ENCODE peak calls at places on chromosomes 6 and 20, in eight cellular contexts. V, I, O, J, H, K, L and U are unnamed samples.

GRCh38 chr20:12566596-12566995 is 442.2 kb upstream of the SPTLC3 start:
- DNase-seq in H (no peak), K (no peak), I (no peak), V (no peak), L (no peak), O (no peak), J (no peak), U (no peak)

GRCh38 chr6:32868257-32868788 is 14.3 kb downstream of the PSMB9 start:
- DNase-seq in V (peak; percentile 84), O (peak; percentile 83), J (peak; percentile 81), K (peak; percentile 65), L (peak; percentile 88), I (no peak), H (peak; percentile 85), U (peak; percentile 83)

GRCh38 chr6:168089186-168090063 is 10.4 kb upstream of the FRMD1 start:
- DNase-seq in L (no peak), O (no peak), J (no peak), K (no peak), V (no peak), H (no peak), I (no peak), U (no peak)

GRCh38 chr20:9185511-9185910 is 116.6 kb downstream of the PLCB4 start:
- DNase-seq in J (no peak), I (peak; percentile 16), O (peak; percentile 42), L (no peak), K (no peak), V (no peak), H (no peak), U (peak; percentile 6)

GRCh38 chr6:160979063-160979708 is 12.4 kb upstream of the MAP3K4 start:
- DNase-seq in V (no peak), K (no peak), H (no peak), O (no peak), L (no peak), I (peak; percentile 64), J (no peak), U (peak; percentile 23)

GRCh38 chr6:36717871-36718540 is 20.4 kb downstream of the RAB44 start:
- DNase-seq in O (no peak), I (no peak), J (no peak), H (no peak), V (no peak), K (peak; percentile 31), L (no peak), U (no peak)

GRCh38 chr6:143337201-143337949 is 113.1 kb downstream of the ADAT2 start:
- DNase-seq in L (peak; percentile 60), K (no peak), V (peak; percentile 93), I (no peak), O (peak; percentile 31), H (peak; percentile 70), J (no peak), U (peak; percentile 23)

GRCh38 chr6:8664700-8665099 is 229.4 kb upstream of the SLC35B3 start:
- DNase-seq in K (no peak), H (no peak), O (no peak), V (no peak), L (no peak), I (no peak), J (no peak), U (no peak)

GRCh38 chr20:50379049-50379990 is 130.9 kb upstream of the PTPN1 start:
- DNase-seq in L (no peak), H (no peak), V (no peak), K (no peak), J (peak; percentile 96), O (peak; percentile 78), I (peak; percentile 46), U (peak; percentile 97)

GRCh38 chr20:20972490-20972889 is 133.7 kb downstream of the LINC00237 start:
- DNase-seq in O (no peak), K (no peak), V (no peak), J (no peak), L (no peak), I (no peak), H (no peak), U (no peak)

GRCh38 chr20:32336918-32337347 is 21.2 kb upstream of the ASXL1 start:
- DNase-seq in V (peak; percentile 75), L (peak; percentile 66), I (no peak), J (no peak), O (peak; percentile 44), K (no peak), H (peak; percentile 43), U (peak; percentile 59)

GRCh38 chr20:4805663-4806449 is 84.1 kb downstream of the PRND start:
- DNase-seq in O (no peak), H (no peak), J (no peak), V (no peak), K (no peak), I (no peak), L (no peak), U (no peak)

GRCh38 chr20:41268402-41268801 is 49.1 kb downstream of the ZHX3 start:
- DNase-seq in I (no peak), L (no peak), V (no peak), O (no peak), J (no peak), K (no peak), H (no peak), U (no peak)

GRCh38 chr6:135568366-135568765 is 70.8 kb upstream of the AHI1 start:
- DNase-seq in O (peak; percentile 93), J (no peak), I (peak; percentile 66), L (peak; percentile 64), K (no peak), V (no peak), H (no peak), U (peak; percentile 90)

GRCh38 chr6:13373488-13373886 is 45.1 kb upstream of the TBC1D7 start:
- DNase-seq in O (peak; percentile 67), J (no peak), I (no peak), V (no peak), K (no peak), L (no peak), H (no peak), U (peak; percentile 48)

GRCh38 chr6:36769161-36769675 is 70.0 kb downstream of the CPNE5 start:
- DNase-seq in I (no peak), O (no peak), H (peak; percentile 34), V (no peak), J (no peak), L (no peak), K (no peak), U (no peak)

GRCh38 chr6:168041928-168042327 is 37.1 kb downstream of the FRMD1 start:
- DNase-seq in V (no peak), O (no peak), H (no peak), J (peak; percentile 5), I (no peak), K (peak; percentile 28), L (no peak), U (no peak)

GRCh38 chr6:101605874-101606273 is 212.4 kb downstream of the GRIK2 start:
- DNase-seq in L (peak; percentile 10), J (no peak), K (no peak), H (no peak), O (no peak), I (no peak), V (no peak), U (no peak)

GRCh38 chr20:57124800-57125399 is 141.5 kb downstream of the BMP7 start:
- DNase-seq in H (no peak), K (no peak), O (no peak), L (peak; percentile 42), I (no peak), V (no peak), J (no peak), U (no peak)

DNA sequence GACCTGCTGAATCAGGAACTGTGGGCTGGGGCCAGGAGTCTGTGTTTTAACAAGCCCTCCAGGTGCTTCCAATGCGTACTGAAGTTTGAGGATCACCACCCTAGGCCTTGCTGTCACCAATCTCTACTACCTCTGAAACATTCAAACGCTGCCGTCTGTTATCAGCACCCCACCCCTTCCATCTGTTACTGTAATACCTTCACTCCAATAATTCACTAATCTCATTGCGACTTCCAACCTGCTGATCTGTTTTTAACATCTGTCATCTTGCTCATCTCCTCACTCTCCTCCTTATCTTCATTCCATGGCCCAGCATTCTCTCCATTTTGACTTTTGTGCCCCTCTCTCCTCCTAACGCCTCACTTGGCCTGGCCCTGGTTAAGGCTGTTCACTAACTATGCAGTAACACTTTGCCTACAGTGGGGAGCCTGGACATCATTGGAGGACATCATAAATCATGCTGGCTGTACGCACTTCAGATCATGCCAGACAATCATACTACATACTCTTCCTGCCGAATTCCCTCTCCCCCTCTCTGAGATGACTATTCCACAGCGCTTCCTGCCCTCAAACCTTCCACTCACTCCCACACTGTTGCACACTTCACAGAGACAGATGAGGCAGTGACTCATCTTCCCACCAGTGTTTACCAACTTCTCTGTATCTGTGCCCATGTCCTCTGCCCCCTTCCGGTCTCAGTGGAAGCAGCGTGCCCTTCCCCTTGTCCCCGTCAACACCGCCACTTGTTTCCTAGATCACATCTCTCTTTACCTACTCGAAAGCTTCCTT is 3.0 kb upstream of the GUCA1B start:
- DNase-seq in L (no peak), J (peak; percentile 28), V (no peak), K (no peak), I (no peak), H (no peak), O (peak; percentile 49), U (peak; percentile 89)
- TF ChIP-seq CTCF in L (no peak), J (no peak), V (no peak), K (no peak), I (peak; percentile 8), H (no peak), O (no peak), U (no peak)

GRCh38 chr6:100281471-100281878 is 183.2 kb downstream of the SIM1 start:
- DNase-seq in V (peak; percentile 74), L (no peak), K (no peak), J (no peak), O (no peak), H (peak; percentile 93), I (no peak), U (no peak)
- H3K4me3 ChIP-seq in V (peak overlapping the region; percentile 50), L (no peak overlapping the region), K (peak overlapping the region; percentile 49), J (no peak overlapping the region), O (no peak overlapping the region), H (peak overlapping the region; percentile 37), I (peak overlapping the region; percentile 28), U (peak overlapping the region; percentile 34)

GRCh38 chr6:105136433-105137350 is 43.1 kb downstream of the POPDC3 start:
- DNase-seq in I (peak; percentile 26), O (peak; percentile 55), K (peak; percentile 77), V (peak; percentile 81), L (peak; percentile 47), H (peak; percentile 87), J (peak; percentile 59), U (peak; percentile 58)
- TF ChIP-seq CTCF in I (peak; percentile 26), O (no peak), K (peak; percentile 56), V (no peak), L (no peak), H (peak; percentile 21), J (no peak), U (no peak)

GRCh38 chr6:16441262-16441661 is 202.9 kb downstream of the GMPR start:
- DNase-seq in H (no peak), I (no peak), L (no peak), V (no peak), J (no peak), K (no peak), O (no peak), U (no peak)

GRCh38 chr6:16437984-16438383 is 199.6 kb downstream of the GMPR start:
- DNase-seq in V (no peak), H (no peak), I (no peak), O (no peak), L (no peak), K (no peak), J (no peak), U (no peak)

GRCh38 chr6:16437095-16437494 is 198.7 kb downstream of the GMPR start:
- DNase-seq in L (no peak), O (no peak), V (no peak), H (no peak), I (no peak), K (no peak), J (no peak), U (no peak)

GRCh38 chr6:16438677-16439615 is 200.6 kb downstream of the GMPR start:
- DNase-seq in V (no peak), O (no peak), L (peak; percentile 33), I (peak; percentile 4), J (no peak), H (no peak), K (no peak), U (peak; percentile 65)

GRCh38 chr6:16440656-16441212 is 202.3 kb downstream of the GMPR start:
- DNase-seq in I (no peak), K (no peak), L (no peak), V (no peak), O (no peak), J (no peak), H (no peak), U (no peak)
- H3K4me3 ChIP-seq in I (no peak overlapping the region), K (no peak overlapping the region), L (no peak overlapping the region), V (no peak overlapping the region), O (no peak overlapping the region), J (no peak overlapping the region), H (no peak overlapping the region), U (no peak overlapping the region)